ENCODE peak calls at places on chromosomes 12 and 14, in six cellular contexts. Q, G, J, H, S and I are unnamed samples.

GRCh38 chr12:115570271-115570777 is 707.2 kb downstream of the MED13L start:
- DNase-seq in J (no peak), S (no peak), H (no peak), Q (peak), G (peak), I (no peak)

GRCh38 chr12:77388611-77389265 is 323.4 kb upstream of the E2F7 start:
- DNase-seq in J (no peak), H (no peak), S (no peak), Q (no peak), G (peak), I (no peak)

GRCh38 chr12:32400114-32400672 is 835 bp downstream of the FGD4 start:
- DNase-seq in G (no peak), S (no peak), H (peak), Q (peak), J (no peak), I (no peak)

GRCh38 chr12:32217354-32218310 is 111.0 kb downstream of the BICD1 start:
- DNase-seq in H (no peak), S (no peak), Q (peak), J (no peak), G (peak), I (no peak)

GRCh38 chr12:16482726-16483125 is 123.2 kb downstream of the LMO3 start:
- DNase-seq in Q (no peak), J (no peak), G (peak), H (no peak), S (no peak), I (no peak)

GRCh38 chr12:29427964-29428363 is 47.0 kb upstream of the ERGIC2 start:
- DNase-seq in S (peak), H (no peak), G (peak), J (no peak), Q (peak), I (no peak)

GRCh38 chr12:66633676-66634075 is 45.2 kb downstream of the GRIP1 start:
- DNase-seq in Q (peak), G (peak), S (no peak), H (no peak), J (no peak), I (no peak)

GRCh38 chr12:53670966-53671365 is 4.9 kb downstream of the ATP5MC2 start:
- DNase-seq in H (no peak), J (no peak), Q (no peak), G (no peak), S (no peak), I (no peak)

GRCh38 chr12:99558113-99558512 is 89.4 kb upstream of the GARIN6 start:
- DNase-seq in H (no peak), Q (no peak), G (no peak), J (no peak), S (no peak), I (no peak)

GRCh38 chr14:81235096-81235495 is 14.3 kb upstream of the GTF2A1 start:
- DNase-seq in Q (no peak), S (no peak), H (no peak), G (no peak), J (no peak), I (no peak)

GRCh38 chr12:103012884-103013283 is 55.4 kb downstream of the ASCL1 start:
- DNase-seq in S (no peak), J (peak), G (no peak), Q (no peak), H (no peak), I (no peak)

GRCh38 chr12:55034218-55034617 is 14.4 kb downstream of the NEUROD4 start:
- DNase-seq in G (no peak), Q (no peak), S (no peak), J (no peak), H (no peak), I (no peak)

GRCh38 chr12:120406553-120406952 is 31.4 kb upstream of the COX6A1 start:
- DNase-seq in H (no peak), J (no peak), Q (no peak), S (no peak), G (no peak), I (no peak)

DNA sequence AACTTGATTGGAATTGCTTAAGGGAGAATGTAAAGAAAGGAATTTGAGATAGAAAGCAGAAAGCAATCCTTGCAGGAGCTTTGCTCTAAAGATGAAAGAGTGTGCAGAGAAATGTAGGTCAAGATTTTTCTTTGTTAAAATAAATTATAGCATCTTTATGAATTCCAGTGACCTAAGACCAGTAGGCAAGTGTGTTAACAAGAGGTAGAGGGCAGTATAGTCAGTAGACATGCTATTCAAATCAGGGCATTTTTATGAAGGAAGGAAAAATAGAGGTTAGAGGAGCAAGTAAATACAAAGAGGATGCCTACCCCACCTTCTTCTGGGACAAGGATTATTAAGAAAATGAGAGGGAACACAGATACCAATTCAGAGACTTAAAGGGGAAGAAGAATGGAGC is 148.5 kb downstream of the PLCZ1 start:
- DNase-seq in G (peak), J (no peak), Q (no peak), H (no peak), S (no peak), I (no peak)
- TF ChIP-seq CTCF in G (peak), J (no peak), Q (peak), H (no peak), S (no peak), I (no peak)

DNA sequence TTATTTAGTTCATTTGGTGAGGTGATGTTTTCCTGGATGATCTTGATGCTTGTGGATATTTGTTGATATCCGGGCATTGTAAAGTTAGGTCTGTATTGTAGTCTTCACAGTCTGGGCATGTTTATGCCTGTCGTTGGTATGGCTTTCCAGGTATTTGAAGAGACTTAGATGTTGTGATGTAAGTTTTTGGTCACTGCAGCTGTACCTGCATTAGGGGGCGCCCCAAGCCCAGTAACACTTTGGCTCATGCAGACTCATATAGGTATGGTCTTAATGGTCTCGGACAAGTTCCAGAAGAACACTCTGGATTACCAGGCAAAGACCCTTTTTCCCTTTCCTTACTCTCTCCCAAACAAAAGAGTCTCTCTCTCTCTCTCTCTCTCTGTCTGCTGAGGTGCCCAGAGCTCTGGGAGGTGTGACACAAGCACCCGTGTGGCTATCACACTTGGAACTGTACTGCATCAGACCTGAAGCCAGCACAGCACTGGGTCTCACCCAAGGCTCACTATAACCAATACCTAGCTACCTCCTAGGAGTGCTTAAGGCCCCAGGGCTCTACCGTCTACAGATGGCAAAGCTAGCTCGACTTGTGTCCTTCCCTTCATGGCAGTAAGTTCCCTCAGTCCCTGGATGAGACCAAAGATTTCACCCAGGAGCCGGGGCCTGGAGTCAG is 425.8 kb upstream of the ATXN7L3B start:
- DNase-seq in G (no peak), S (no peak), Q (peak), J (no peak), H (peak), I (peak)
- TF ChIP-seq CTCF in G (no peak), S (no peak), Q (peak), J (peak), H (peak), I (peak)

DNA sequence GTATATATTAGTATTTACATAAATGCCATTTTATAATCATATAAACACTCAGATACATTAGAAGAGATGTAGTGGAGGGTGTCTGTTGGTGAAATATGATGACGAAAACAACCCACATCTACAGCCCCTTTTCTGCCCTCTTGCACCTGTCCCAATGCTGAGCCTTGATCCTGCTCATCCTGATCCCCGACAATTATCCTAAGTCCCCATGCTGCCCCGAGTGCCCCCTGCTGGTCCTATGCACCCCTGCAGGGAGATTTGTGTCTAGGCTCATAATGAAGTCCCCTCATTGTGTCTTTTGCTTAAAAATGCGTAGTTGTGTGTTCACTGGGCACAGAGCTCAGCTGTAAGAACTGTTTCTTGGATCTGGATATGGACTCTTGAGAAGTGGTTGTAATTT is 554.5 kb downstream of the TMEM121 start:
- DNase-seq in J (no peak), G (no peak), H (no peak), S (no peak), Q (no peak), I (no peak)
- TF ChIP-seq CTCF in J (no peak), G (no peak), H (no peak), S (no peak), Q (no peak), I (no peak)

GRCh38 chr12:62802981-62803380 is 132.0 kb downstream of the PPM1H start:
- DNase-seq in S (no peak), Q (peak), G (peak), J (no peak), H (no peak), I (no peak)
- TF ChIP-seq CTCF in S (no peak), Q (peak), G (peak), J (no peak), H (no peak), I (no peak)

GRCh38 chr14:52269100-52269499 is 1.6 kb downstream of the PTGDR start:
- DNase-seq in H (no peak), Q (no peak), S (no peak), G (no peak), J (no peak), I (no peak)

GRCh38 chr14:52275372-52275771 is 7.9 kb downstream of the PTGDR start:
- DNase-seq in S (no peak), Q (no peak), H (no peak), G (no peak), J (no peak), I (no peak)

GRCh38 chr14:52271538-52271937 is 4.0 kb downstream of the PTGDR start:
- DNase-seq in J (no peak), G (no peak), Q (no peak), H (no peak), S (no peak), I (no peak)

GRCh38 chr14:52268191-52269061 is 928 bp downstream of the PTGDR start:
- DNase-seq in H (peak), S (peak), Q (no peak), J (peak), G (peak), I (no peak)

GRCh38 chr14:52272375-52272774 is 4.9 kb downstream of the PTGDR start:
- DNase-seq in Q (peak), G (peak), J (no peak), S (peak), H (peak), I (no peak)
- TF ChIP-seq CTCF in Q (peak), G (peak), J (peak), S (peak), H (no peak), I (peak)

GRCh38 chr14:23568600-23569310 is 1.2 kb upstream of the AP1G2 start:
- DNase-seq in S (no peak), J (no peak), Q (peak), H (peak), G (no peak), I (no peak)
- TF ChIP-seq CTCF in S (peak), J (peak), Q (peak), H (peak), G (peak), I (peak)

DNA sequence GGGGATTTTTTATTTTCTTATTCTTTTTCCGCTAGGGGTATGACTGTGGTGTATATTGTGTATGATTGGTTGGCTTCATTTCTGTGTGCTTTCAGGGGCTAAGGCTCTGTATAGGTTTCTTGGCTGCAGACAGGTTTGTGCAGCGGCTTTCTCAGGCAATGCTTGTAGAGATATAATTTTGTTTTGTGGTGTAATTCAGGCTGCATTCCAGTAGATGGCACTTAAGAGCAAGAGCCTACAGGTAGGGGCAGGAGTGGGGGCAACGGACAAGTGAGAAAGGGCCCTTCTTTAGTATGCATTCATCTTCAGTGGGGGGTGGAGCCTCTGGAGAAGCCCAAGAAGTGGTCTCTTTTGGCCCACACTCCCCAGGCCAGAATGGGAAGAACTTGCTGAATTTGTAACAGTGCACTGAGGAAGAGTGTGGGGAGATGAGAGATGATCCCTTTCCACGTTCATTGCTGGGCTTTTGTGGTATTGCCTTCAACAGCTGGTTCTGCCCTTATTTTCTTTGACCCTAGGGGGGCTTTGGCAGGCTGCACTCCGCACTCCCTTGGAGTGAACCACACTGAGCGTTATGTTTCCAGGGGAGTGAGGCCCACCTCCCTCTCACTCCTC is 78.6 kb downstream of the IFNG-AS1 start:
- DNase-seq in J (no peak), Q (peak), H (no peak), S (no peak), G (peak), I (no peak)
- TF ChIP-seq CTCF in J (peak), Q (peak), H (peak), S (peak), G (peak), I (no peak)

GRCh38 chr14:74663884-74664283 is 49.0 kb downstream of the AREL1 start:
- DNase-seq in G (no peak), S (no peak), H (no peak), Q (no peak), J (no peak), I (no peak)
- TF ChIP-seq CTCF in G (no peak), S (no peak), H (no peak), Q (no peak), J (no peak), I (no peak)

GRCh38 chr14:91508105-91508504 is 2.0 kb downstream of the PPP4R3A start:
- DNase-seq in J (no peak), H (no peak), S (no peak), G (no peak), Q (no peak), I (no peak)

GRCh38 chr14:91509878-91510170 is 286 bp downstream of the PPP4R3A start:
- DNase-seq in S (no peak), H (no peak), G (no peak), Q (no peak), J (no peak), I (no peak)

GRCh38 chr14:91511014-91511466 is 930 bp upstream of the PPP4R3A start:
- DNase-seq in J (no peak), H (no peak), G (peak), Q (peak), S (no peak), I (no peak)

GRCh38 chr14:91510171-91511013 is at the start of gene PPP4R3A:
- DNase-seq in G (peak), J (peak), S (peak), H (peak), Q (peak), I (peak)

DNA sequence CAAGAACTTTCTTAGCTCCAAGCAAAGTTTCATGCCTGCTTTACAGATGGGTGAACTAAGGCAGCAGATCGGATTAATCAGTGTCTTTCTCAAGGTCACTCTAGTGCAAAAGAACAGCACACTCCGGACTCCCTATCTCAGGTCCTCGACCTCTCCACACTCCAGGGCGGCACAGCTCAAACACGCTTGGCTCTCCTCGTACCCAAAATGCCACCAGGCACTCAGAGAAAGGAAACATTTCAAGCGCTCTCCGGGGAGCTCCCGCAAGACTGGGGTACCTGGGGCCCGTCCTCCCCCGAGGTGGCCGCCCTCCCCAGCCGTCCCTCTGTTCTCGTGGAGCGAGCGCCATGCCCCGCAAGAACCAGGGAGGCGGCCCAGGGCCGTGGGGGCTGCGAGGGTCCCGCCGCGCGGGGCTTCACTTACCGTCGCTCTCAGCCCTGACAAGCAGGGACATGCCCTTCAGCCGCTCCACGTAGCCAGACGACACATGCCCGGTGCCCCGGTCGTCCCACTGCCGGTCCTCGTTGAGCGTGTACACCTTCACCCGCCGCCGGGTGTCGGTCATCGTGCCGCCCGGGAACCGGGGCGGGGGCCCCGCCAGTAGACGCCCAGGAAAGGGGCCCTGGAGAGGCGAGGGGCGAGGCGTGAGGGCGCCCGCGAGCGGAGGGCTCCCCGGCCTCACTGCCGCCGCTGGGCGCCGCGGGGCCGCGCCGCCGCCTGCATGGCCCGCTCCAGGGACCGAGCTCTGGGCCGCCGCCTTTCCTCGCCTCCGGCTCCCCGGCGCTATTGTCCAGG is 830 bp downstream of the PPP4R3A start:
- DNase-seq in S (peak), J (peak), Q (no peak), G (peak), H (peak), I (peak)
- TF ChIP-seq CTCF in S (no peak), J (no peak), Q (no peak), G (no peak), H (no peak), I (no peak)